ENCODE peak calls at places on chromosome 11, in six cellular contexts. V is mammary epithelial cell, M is mesendoderm, Q is RWPE1, C is aorta, G is breast epithelium. O is an unnamed sample.

GRCh38 chr11:129435499-129436245 is 60.0 kb downstream of the BARX2 start:
- DNase-seq in M (no peak), V (peak), G (no peak), Q (no peak), C (no peak), O (no peak)

GRCh38 chr11:62669420-62670161 is 1.9 kb upstream of the UQCC3 start:
- DNase-seq in M (peak), V (no peak), Q (no peak), C (no peak), G (no peak), O (no peak)

GRCh38 chr11:129703846-129704245 is 111.8 kb upstream of the TMEM45B start:
- DNase-seq in V (peak), Q (peak), G (no peak), C (no peak), M (no peak), O (no peak)

GRCh38 chr11:80473562-80473961 is 1032.7 kb upstream of the TENM4 start:
- DNase-seq in V (no peak), M (peak), C (no peak), G (no peak), Q (no peak), O (no peak)

GRCh38 chr11:23520226-23520960 is 660.1 kb upstream of the CCDC179 start:
- DNase-seq in Q (no peak), C (no peak), V (no peak), M (no peak), G (no peak), O (no peak)

GRCh38 chr11:10868375-10868774 is 10.5 kb upstream of the ZBED5 start:
- DNase-seq in M (no peak), C (no peak), V (no peak), Q (no peak), G (no peak), O (no peak)

GRCh38 chr11:12706531-12707499 is 32.6 kb downstream of the TEAD1 start:
- DNase-seq in V (no peak), M (no peak), G (no peak), C (no peak), Q (no peak), O (no peak)

GRCh38 chr11:131064373-131064991 is 148.2 kb upstream of the SNX19 start:
- DNase-seq in M (peak), C (peak), V (peak), Q (peak), G (no peak), O (no peak)

GRCh38 chr11:66429983-66430602 is 8.6 kb downstream of the MRPL11 start:
- DNase-seq in C (peak), G (peak), M (peak), Q (peak), V (peak), O (peak)

GRCh38 chr11:57310630-57311086 is 14.1 kb downstream of the TNKS1BP1 start:
- DNase-seq in M (no peak), V (no peak), C (peak), G (no peak), Q (no peak), O (no peak)

GRCh38 chr11:67615455-67616430 is 9.0 kb downstream of the NDUFV1 start:
- DNase-seq in G (no peak), M (peak), Q (peak), V (no peak), C (peak), O (peak)

GRCh38 chr11:127223026-127223425 is 222.5 kb upstream of the KIRREL3 start:
- DNase-seq in Q (no peak), C (no peak), M (peak), G (no peak), V (no peak), O (no peak)

GRCh38 chr11:85769758-85770157 is 41.2 kb downstream of the SYTL2 start:
- DNase-seq in Q (no peak), V (no peak), G (no peak), C (no peak), M (peak), O (no peak)

GRCh38 chr11:73198677-73199076 is 19.4 kb upstream of the P2RY2 start:
- DNase-seq in C (no peak), V (no peak), G (no peak), Q (no peak), M (peak), O (no peak)

GRCh38 chr11:68690671-68691401 is 6.5 kb downstream of the GAL start:
- DNase-seq in C (no peak), M (no peak), Q (no peak), G (no peak), V (no peak), O (no peak)

DNA sequence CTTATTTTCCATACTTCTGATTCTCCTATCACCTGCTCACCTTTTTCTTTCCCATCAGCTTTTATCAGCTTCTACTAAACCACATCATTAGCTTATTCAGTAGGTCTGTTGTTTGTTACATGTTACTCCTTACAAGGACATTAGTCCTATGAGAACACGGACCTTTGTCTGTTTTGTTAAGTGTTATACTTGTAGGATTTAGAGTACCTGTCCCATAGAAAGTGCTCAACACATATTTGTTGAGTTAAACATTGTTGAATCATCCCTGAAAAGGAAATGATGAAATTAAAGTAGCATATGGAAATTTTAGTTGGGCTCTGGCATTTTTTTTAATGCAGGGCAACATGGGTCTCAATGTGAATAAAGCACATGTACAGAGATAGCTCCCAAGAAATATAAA is 222.1 kb upstream of the CARD18 start:
- DNase-seq in Q (no peak), M (no peak), V (peak), C (no peak), G (no peak), O (no peak)
- H3K27ac ChIP-seq in Q (no peak), M (no peak), V (no peak), C (no peak), G (no peak), O (no peak)

GRCh38 chr11:34266090-34266912 is 91.5 kb downstream of the ABTB2 start:
- DNase-seq in Q (no peak), V (peak), M (no peak), C (no peak), G (no peak), O (no peak)

GRCh38 chr11:34269031-34269430 is 88.8 kb downstream of the ABTB2 start:
- DNase-seq in Q (no peak), G (no peak), M (no peak), V (no peak), C (no peak), O (no peak)

GRCh38 chr11:34264266-34265110 is 93.3 kb downstream of the ABTB2 start:
- DNase-seq in V (no peak), Q (no peak), C (no peak), G (no peak), M (no peak), O (no peak)

GRCh38 chr11:34267440-34267839 is 90.4 kb downstream of the ABTB2 start:
- DNase-seq in V (no peak), M (no peak), C (no peak), G (no peak), Q (no peak), O (no peak)

GRCh38 chr11:34266987-34267386 is 90.8 kb downstream of the ABTB2 start:
- DNase-seq in Q (no peak), V (no peak), C (peak), G (no peak), M (no peak), O (no peak)
- H3K27ac ChIP-seq in Q (peak), V (no peak), C (no peak), G (peak), M (no peak), O (peak)

GRCh38 chr11:75563978-75564552 is 2.0 kb downstream of the SERPINH1 start:
- DNase-seq in M (peak), V (peak), Q (peak), C (peak), G (no peak), O (peak)
- H3K27ac ChIP-seq in M (peak), V (peak), Q (peak), C (peak), G (peak), O (peak)

GRCh38 chr11:2132229-2132620 is 7.0 kb downstream of the IGF2 start:
- DNase-seq in G (no peak), M (no peak), Q (no peak), V (no peak), C (no peak), O (no peak)
- H3K27ac ChIP-seq in G (no peak), M (no peak), Q (no peak), V (no peak), C (no peak), O (no peak)

DNA sequence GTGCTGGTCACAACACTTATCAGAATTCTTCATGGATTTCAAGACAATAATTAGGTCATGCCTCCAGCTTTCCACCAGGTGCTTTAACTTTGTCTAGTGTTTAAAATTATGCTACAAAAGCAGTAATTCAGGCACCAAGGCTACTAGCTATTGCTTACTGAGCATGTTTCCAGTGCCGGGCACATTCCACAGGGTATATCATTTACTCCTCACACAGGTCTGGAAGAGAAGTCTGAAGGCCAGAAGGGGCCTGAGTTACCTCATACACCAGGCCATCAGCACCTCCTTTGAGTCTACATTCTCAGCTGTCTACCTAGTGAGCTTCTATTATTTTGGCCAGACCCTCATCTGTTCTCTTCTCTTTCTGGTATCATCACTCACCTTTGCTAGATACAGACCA is 41.7 kb upstream of the LMO2 start:
- DNase-seq in G (no peak), V (no peak), M (no peak), Q (no peak), C (no peak), O (no peak)
- H3K27ac ChIP-seq in G (peak), V (no peak), M (no peak), Q (no peak), C (no peak), O (no peak)

GRCh38 chr11:36507824-36508489 is 2.1 kb downstream of the TRAF6 start:
- DNase-seq in G (no peak), C (no peak), Q (no peak), M (no peak), V (no peak), O (no peak)
- H3K27ac ChIP-seq in G (peak), C (no peak), Q (no peak), M (no peak), V (no peak), O (peak)